ENCODE peak calls at places on chromosomes 16 and 17, in six cellular contexts. H is fibroblast of pulmonary artery, Y is type B pancreatic cell, F is WTC11, X is IMR-90, S is neural progenitor cell. J is an unnamed sample.

GRCh38 chr16:79215289-79215688 is 385.2 kb downstream of the MAF start:
- DNase-seq in H (no peak), Y (no peak), F (no peak), X (no peak), S (no peak), J (no peak)

GRCh38 chr16:84091460-84091859 is 25.3 kb downstream of the MBTPS1 start:
- DNase-seq in H (no peak), S (no peak), X (no peak), F (no peak), Y (peak), J (no peak)

GRCh38 chr16:763386-763785 is 2.9 kb downstream of the MSLN start:
- DNase-seq in F (no peak), S (no peak), Y (no peak), X (no peak), H (no peak), J (no peak)

GRCh38 chr17:876272-876671 is 94.1 kb downstream of the MRM3 start:
- DNase-seq in S (no peak), H (no peak), Y (no peak), F (no peak), X (no peak), J (no peak)

GRCh38 chr17:75838410-75838809 is 5.8 kb downstream of the UNC13D start:
- DNase-seq in H (no peak), F (no peak), X (no peak), Y (no peak), S (no peak), J (no peak)

GRCh38 chr17:7045492-7046126 is 1.7 kb upstream of the SLC16A11 start:
- DNase-seq in Y (no peak), S (peak), H (peak), F (no peak), X (peak), J (peak)

GRCh38 chr17:82859431-82860403 is 19.9 kb upstream of the ZNF750 start:
- DNase-seq in X (peak), F (no peak), H (peak), Y (no peak), S (peak), J (peak)

GRCh38 chr17:41428591-41429326 is 4.4 kb upstream of the KRT37 start:
- DNase-seq in H (no peak), Y (no peak), F (no peak), X (no peak), S (peak), J (no peak)

GRCh38 chr16:31081428-31082351 is 7.1 kb downstream of the PRSS53 start:
- DNase-seq in H (no peak), S (no peak), Y (no peak), F (no peak), X (no peak), J (no peak)

GRCh38 chr16:3045758-3046505 is 429 bp upstream of the MMP25 start:
- DNase-seq in Y (peak), S (peak), H (no peak), F (peak), X (no peak), J (no peak)

GRCh38 chr17:83005639-83006038 is 73.8 kb upstream of the METRNL start:
- DNase-seq in F (no peak), X (no peak), S (no peak), H (no peak), Y (peak), J (no peak)

GRCh38 chr17:66717680-66718079 is 117.2 kb upstream of the CACNG5 start:
- DNase-seq in S (no peak), Y (no peak), H (no peak), X (peak), F (no peak), J (no peak)

GRCh38 chr17:75078097-75079022 is 9.4 kb upstream of the SLC16A5 start:
- DNase-seq in F (no peak), H (peak), X (peak), S (no peak), Y (no peak), J (peak)

GRCh38 chr16:88695753-88696152 is 9.4 kb upstream of the SNAI3 start:
- DNase-seq in H (no peak), F (no peak), X (no peak), S (no peak), Y (no peak), J (no peak)

GRCh38 chr17:50660042-50660886 is 25.6 kb downstream of the ABCC3 start:
- DNase-seq in X (peak), H (peak), Y (no peak), F (no peak), S (no peak), J (no peak)

GRCh38 chr16:30472328-30472942 is at the start of gene ITGAL:
- DNase-seq in H (no peak), F (no peak), S (no peak), X (no peak), Y (no peak), J (no peak)

GRCh38 chr17:50547035-50547735 is at the start of gene SPATA20:
- DNase-seq in H (peak), Y (peak), X (peak), F (peak), S (peak), J (peak)

GRCh38 chr16:28210264-28210663 is 1.5 kb downstream of the XPO6 start:
- DNase-seq in X (no peak), F (no peak), S (no peak), Y (no peak), H (no peak), J (no peak)

GRCh38 chr16:17431904-17432625 is 38.7 kb downstream of the XYLT1 start:
- DNase-seq in F (no peak), S (no peak), Y (no peak), H (no peak), X (no peak), J (no peak)

GRCh38 chr16:89049484-89050118 is 44.1 kb upstream of the ACSF3 start:
- DNase-seq in S (no peak), H (no peak), F (no peak), Y (no peak), X (no peak), J (no peak)

GRCh38 chr17:15741624-15742023 is 9.5 kb downstream of the TBC1D26 start:
- DNase-seq in F (no peak), Y (no peak), H (no peak), S (no peak), X (no peak), J (no peak)

GRCh38 chr17:64001763-64002529 is 3.8 kb downstream of the PRR29 start:
- DNase-seq in F (no peak), X (peak), Y (no peak), S (peak), H (peak), J (no peak)

GRCh38 chr17:50354198-50354597 is 8.3 kb downstream of the XYLT2 start:
- DNase-seq in X (no peak), S (no peak), Y (no peak), F (no peak), H (no peak), J (no peak)

GRCh38 chr16:50282010-50282538 is 15.7 kb downstream of the ADCY7 start:
- DNase-seq in S (no peak), H (peak), F (no peak), X (no peak), Y (no peak), J (no peak)

GRCh38 chr16:22847100-22847499 is 33.1 kb downstream of the HS3ST2 start:
- DNase-seq in F (no peak), S (no peak), Y (no peak), X (no peak), H (no peak), J (no peak)

GRCh38 chr17:56891751-56892150 is 22.1 kb downstream of the TRIM25 start:
- DNase-seq in F (peak), Y (no peak), H (no peak), S (peak), X (no peak), J (no peak)

GRCh38 chr16:11635127-11635652 is 33.1 kb upstream of the SNN start:
- DNase-seq in H (no peak), S (no peak), Y (no peak), X (no peak), F (no peak), J (no peak)

GRCh38 chr17:44417553-44417952 is 28.1 kb upstream of the ITGA2B start:
- DNase-seq in Y (no peak), S (no peak), X (peak), H (peak), F (no peak), J (peak)

GRCh38 chr16:87278191-87279093 is 38.8 kb downstream of the C16orf95 start:
- DNase-seq in X (peak), S (peak), Y (peak), H (peak), F (peak), J (peak)

GRCh38 chr17:29595107-29595942 is 2.4 kb downstream of the ANKRD13B start:
- DNase-seq in Y (no peak), F (no peak), X (peak), S (peak), H (peak), J (no peak)

GRCh38 chr17:62587554-62587953 is 39.9 kb upstream of the MRC2 start:
- DNase-seq in F (no peak), H (no peak), X (no peak), S (no peak), Y (no peak), J (no peak)

DNA sequence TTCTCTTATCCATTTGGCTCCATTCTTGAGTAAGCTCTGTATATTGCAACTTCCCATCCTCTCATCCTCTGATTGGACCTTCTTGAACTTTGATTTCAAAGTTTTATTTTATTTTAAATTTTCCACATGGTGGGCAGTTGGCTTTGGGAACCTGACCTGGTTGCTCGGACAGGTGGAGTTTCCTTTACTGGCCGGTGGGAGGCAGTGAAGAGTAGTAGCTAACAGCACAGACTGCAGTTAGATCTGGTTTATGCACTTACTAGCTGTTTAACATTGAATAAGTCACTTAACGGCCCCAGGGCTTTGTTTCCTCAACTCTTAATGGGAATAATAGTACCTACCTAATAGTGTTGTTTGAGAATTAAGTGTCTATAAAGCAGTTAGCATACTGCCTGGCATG is 92.8 kb downstream of the GPR139 start:
- DNase-seq in S (peak), H (peak), X (peak), F (peak), Y (no peak), J (no peak)
- TF ChIP-seq CTCF in S (peak), H (peak), X (peak), F (peak), Y (peak), J (no peak)

GRCh38 chr17:65070620-65071019 is 14.1 kb upstream of the GNA13 start:
- DNase-seq in S (no peak), X (no peak), F (no peak), H (no peak), Y (no peak), J (no peak)

GRCh38 chr17:65064452-65065019 is 8.0 kb upstream of the GNA13 start:
- DNase-seq in F (no peak), X (peak), S (no peak), H (peak), Y (no peak), J (peak)

GRCh38 chr17:65062168-65062915 is 5.8 kb upstream of the GNA13 start:
- DNase-seq in X (no peak), S (peak), H (no peak), F (no peak), Y (no peak), J (no peak)

GRCh38 chr17:65071861-65072260 is 15.3 kb upstream of the GNA13 start:
- DNase-seq in Y (no peak), S (no peak), X (peak), H (no peak), F (no peak), J (peak)

GRCh38 chr17:65066858-65067257 is 10.3 kb upstream of the GNA13 start:
- DNase-seq in S (no peak), H (no peak), Y (no peak), X (no peak), F (no peak), J (no peak)
- TF ChIP-seq CTCF in S (no peak), H (no peak), Y (no peak), X (no peak), F (no peak), J (no peak)

GRCh38 chr17:37667039-37667438 is 23.8 kb upstream of the DDX52 start:
- DNase-seq in F (no peak), S (no peak), X (no peak), H (no peak), Y (no peak), J (no peak)
- TF ChIP-seq CTCF in F (no peak), S (no peak), X (no peak), H (no peak), Y (no peak), J (no peak)

GRCh38 chr17:32497431-32498205 is 10.8 kb downstream of the CDK5R1 start:
- DNase-seq in F (no peak), S (no peak), Y (no peak), X (no peak), H (no peak), J (peak)
- TF ChIP-seq CTCF in F (no peak), S (peak), Y (peak), X (no peak), H (no peak), J (peak)

GRCh38 chr16:24646646-24646995 is 82.8 kb upstream of the TNRC6A start:
- DNase-seq in H (no peak), S (no peak), Y (no peak), X (no peak), F (no peak), J (no peak)
- TF ChIP-seq CTCF in H (no peak), S (no peak), Y (no peak), X (no peak), F (no peak), J (no peak)

GRCh38 chr16:80862153-80862552 is 57.8 kb upstream of the CDYL2 start:
- DNase-seq in X (no peak), S (no peak), Y (no peak), H (no peak), F (no peak), J (no peak)
- TF ChIP-seq CTCF in X (no peak), S (no peak), Y (no peak), H (no peak), F (no peak), J (no peak)

J was measured in HFFc6.